ENCODE peak calls at places on chromosomes 13 and 19, in six cellular contexts. X is adrenal gland; D is aorta; L is right lobe of liver; P is left ventricle myocardium inferior; G is CD4-positive, alpha-beta T cell. W is an unnamed sample.

GRCh38 chr19:43765109-43765876 is 10.5 kb upstream of the SMG9 start:
- DNase-seq in L (no peak), X (peak; percentile 93), P (no peak), G (peak; percentile 45), D (peak; percentile 90), W (peak; percentile 72)

GRCh38 chr13:110305949-110306339 is 1.0 kb downstream of the COL4A1 start:
- DNase-seq in P (no peak), X (no peak), D (no peak), G (no peak), L (no peak), W (no peak)

GRCh38 chr13:91346848-91347211 is 657 bp upstream of the MIR17HG start:
- DNase-seq in L (peak; percentile 26), P (no peak), X (no peak), D (no peak), G (peak; percentile 12), W (peak; percentile 42)

GRCh38 chr13:73991884-73992283 is 142.3 kb downstream of the KLF12 start:
- DNase-seq in D (no peak), G (no peak), X (no peak), L (no peak), P (no peak), W (no peak)

GRCh38 chr19:33290082-33290815 is 12.1 kb downstream of the CEBPA start:
- DNase-seq in D (peak; percentile 43), G (no peak), L (peak; percentile 19), X (no peak), P (no peak), W (peak; percentile 61)

GRCh38 chr19:50695251-50696064 is 24.1 kb downstream of the SHANK1 start:
- DNase-seq in D (no peak), P (no peak), L (no peak), G (no peak), X (no peak), W (no peak)

GRCh38 chr19:47608908-47609879 is at the start of gene BICRA:
- DNase-seq in L (peak; percentile 83), X (peak; percentile 77), D (peak; percentile 91), P (peak; percentile 86), G (peak; percentile 78), W (peak; percentile 74)

GRCh38 chr13:106008540-106008939 is 526.9 kb downstream of the EFNB2 start:
- DNase-seq in X (no peak), G (no peak), P (no peak), L (no peak), D (no peak), W (no peak)

GRCh38 chr19:4077011-4077382 is 10.3 kb upstream of the ZBTB7A start:
- DNase-seq in G (no peak), P (no peak), X (no peak), L (no peak), D (no peak), W (no peak)
- H3K27ac ChIP-seq in G (no peak overlapping the region), P (peak overlapping the region; percentile 87), X (peak overlapping the region; percentile 89), L (peak overlapping the region; percentile 89), D (no peak overlapping the region), W (no peak overlapping the region)

GRCh38 chr19:9943744-9944143 is 7.4 kb upstream of the OLFM2 start:
- DNase-seq in X (no peak), D (no peak), G (no peak), P (no peak), L (no peak), W (no peak)

GRCh38 chr19:9941236-9941635 is 4.9 kb upstream of the OLFM2 start:
- DNase-seq in X (no peak), L (no peak), D (no peak), P (no peak), G (no peak), W (no peak)

GRCh38 chr19:9941646-9942045 is 5.3 kb upstream of the OLFM2 start:
- DNase-seq in P (no peak), L (no peak), X (no peak), G (no peak), D (no peak), W (no peak)

GRCh38 chr19:9947441-9947840 is 11.1 kb upstream of the OLFM2 start:
- DNase-seq in P (no peak), D (no peak), X (no peak), L (no peak), G (no peak), W (no peak)

GRCh38 chr19:9945319-9945966 is 9.1 kb upstream of the OLFM2 start:
- DNase-seq in D (peak; percentile 93), X (peak; percentile 90), P (peak; percentile 90), G (no peak), L (peak; percentile 36), W (peak; percentile 65)
- H3K27ac ChIP-seq in D (no peak overlapping the region), X (peak overlapping the region; percentile 89), P (peak overlapping the region; percentile 82), G (no peak overlapping the region), L (peak overlapping the region; percentile 26), W (peak overlapping the region; percentile 47)

DNA sequence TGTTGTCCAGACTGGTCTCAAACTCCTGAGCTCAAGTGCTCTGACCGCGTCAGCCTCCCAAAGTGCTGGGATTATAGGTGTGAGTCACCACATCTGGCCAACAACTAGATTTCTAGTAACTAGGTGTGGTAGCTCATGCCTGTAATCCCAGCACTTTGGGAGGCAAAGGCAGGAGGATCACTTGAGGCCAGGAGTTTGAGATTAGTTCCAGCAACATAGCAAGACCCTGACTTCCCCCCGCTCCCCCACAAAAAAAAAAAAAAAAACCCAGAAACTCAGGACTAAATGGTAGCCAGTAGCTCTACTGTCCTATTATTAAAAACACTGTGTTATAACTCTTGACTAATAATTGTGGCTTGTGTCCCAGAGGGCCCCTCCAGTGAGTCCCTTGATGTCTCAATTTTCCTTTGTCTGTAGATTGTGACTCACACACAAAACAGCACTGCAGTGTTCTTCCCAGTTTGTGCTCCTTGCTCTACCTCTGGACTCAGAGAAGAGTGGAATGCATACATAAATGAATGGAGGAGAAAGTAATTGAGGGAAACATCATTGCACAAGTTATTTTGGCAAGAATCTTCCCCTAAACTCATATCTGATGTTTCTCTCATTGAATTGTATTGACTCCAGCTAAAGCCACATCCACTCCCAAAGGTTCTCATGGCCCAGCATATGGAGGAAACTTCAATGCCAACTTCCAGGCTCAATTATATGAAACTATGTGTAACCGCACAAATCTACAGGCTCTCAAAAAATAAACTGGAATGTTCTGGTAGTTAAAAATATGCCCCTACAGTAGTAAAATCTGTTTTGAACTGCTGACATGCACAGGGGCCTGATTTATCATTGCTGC is 8.8 kb downstream of the TPT1 start:
- DNase-seq in P (no peak), L (no peak), D (no peak), G (no peak), X (peak; percentile 75), W (no peak)
- H3K27ac ChIP-seq in P (peak overlapping the region; percentile 48), L (no peak overlapping the region), D (peak overlapping the region; percentile 38), G (no peak overlapping the region), X (peak overlapping the region; percentile 39), W (peak overlapping the region; percentile 0)

DNA sequence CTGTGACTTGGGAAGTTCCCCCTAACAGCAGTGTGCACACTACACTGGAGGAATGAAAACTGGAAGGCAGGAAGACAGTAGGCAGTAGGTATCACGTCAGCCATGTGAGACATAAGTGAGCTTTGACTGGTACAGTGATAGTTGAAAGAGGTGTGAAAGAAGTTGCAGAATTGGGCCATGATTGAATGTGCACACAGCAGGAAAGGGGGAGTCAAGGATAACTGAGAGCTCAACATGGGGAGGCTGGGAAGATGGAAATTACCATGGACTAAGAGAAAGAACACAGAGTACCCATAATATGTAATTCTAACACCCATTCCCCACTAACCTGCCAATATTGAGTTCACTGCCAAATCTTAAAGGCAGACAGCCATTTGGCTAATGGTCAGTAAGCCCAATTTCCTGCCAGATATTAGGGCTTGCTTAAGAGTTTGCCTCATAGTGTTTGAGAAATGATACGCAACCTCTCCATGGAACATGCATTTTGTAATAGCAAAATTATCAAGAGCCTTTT is 321.7 kb downstream of the DCT start:
- DNase-seq in G (no peak), P (no peak), D (no peak), X (no peak), L (no peak), W (no peak)
- H3K27ac ChIP-seq in G (no peak overlapping the region), P (peak overlapping the region; percentile 27), D (no peak overlapping the region), X (no peak overlapping the region), L (peak overlapping the region; percentile 53), W (no peak overlapping the region)

GRCh38 chr13:49632156-49632555 is 3.8 kb downstream of the ARL11 start:
- DNase-seq in L (no peak), D (no peak), G (no peak), X (no peak), P (no peak), W (no peak)
- H3K27ac ChIP-seq in L (no peak overlapping the region), D (no peak overlapping the region), G (no peak overlapping the region), X (no peak overlapping the region), P (no peak overlapping the region), W (no peak overlapping the region)

GRCh38 chr19:2333807-2334211 is 5.3 kb downstream of the SPPL2B start:
- DNase-seq in X (no peak), L (no peak), D (no peak), P (no peak), G (no peak), W (no peak)
- H3K27ac ChIP-seq in X (no peak overlapping the region), L (no peak overlapping the region), D (no peak overlapping the region), P (no peak overlapping the region), G (peak overlapping the region; percentile 65), W (peak overlapping the region; percentile 71)

DNA sequence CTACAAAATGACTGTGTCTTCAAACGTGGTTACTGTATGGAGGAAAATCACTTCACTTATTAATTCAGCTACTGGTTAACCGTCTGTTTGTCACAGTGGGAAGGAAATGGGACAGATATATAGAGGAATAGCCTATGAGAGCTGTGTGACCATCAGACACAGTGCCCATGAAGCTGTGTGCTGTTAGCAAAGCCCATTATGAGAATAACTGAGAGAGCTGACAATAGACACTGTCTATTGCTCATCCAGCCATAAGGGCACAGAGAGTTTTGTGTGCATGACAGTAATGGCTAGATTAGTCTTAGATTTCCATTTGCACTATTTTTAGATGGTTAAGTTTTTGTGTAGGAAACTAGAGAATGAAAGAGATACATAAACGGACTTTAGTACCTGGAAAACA is 64.1 kb upstream of the POSTN start:
- DNase-seq in X (no peak), L (no peak), G (no peak), D (no peak), P (no peak), W (no peak)
- H3K27ac ChIP-seq in X (no peak overlapping the region), L (no peak overlapping the region), G (no peak overlapping the region), D (no peak overlapping the region), P (no peak overlapping the region), W (no peak overlapping the region)

GRCh38 chr19:18741124-18741493 is 50.0 kb downstream of the COMP start:
- DNase-seq in G (no peak), P (no peak), D (no peak), X (no peak), L (no peak), W (no peak)

GRCh38 chr19:18737954-18738351 is 53.2 kb downstream of the COMP start:
- DNase-seq in D (no peak), L (no peak), X (no peak), P (no peak), G (no peak), W (peak; percentile 60)

GRCh38 chr19:18737337-18737953 is 53.7 kb downstream of the COMP start:
- DNase-seq in G (no peak), D (no peak), L (no peak), P (no peak), X (no peak), W (no peak)

GRCh38 chr19:18736415-18737336 is 53.2 kb downstream of the CRTC1 start:
- DNase-seq in D (no peak), G (no peak), P (no peak), X (peak; percentile 38), L (no peak), W (peak; percentile 62)

GRCh38 chr19:18738961-18739690 is 52.0 kb downstream of the COMP start:
- DNase-seq in G (no peak), D (no peak), X (no peak), P (no peak), L (no peak), W (no peak)
- H3K27ac ChIP-seq in G (no peak overlapping the region), D (no peak overlapping the region), X (no peak overlapping the region), P (no peak overlapping the region), L (no peak overlapping the region), W (no peak overlapping the region)

W was measured in colonic mucosa.